ENCODE peak calls at places on chromosome 7, in six cellular contexts. X is upper lobe of left lung, B is neural progenitor cell, Q is cardiac muscle cell, T is mammary epithelial cell, Y is uterus. H is an unnamed sample. For H3K4me1, H3K36me3 and H3K9me3, the result is how much of the 10 kb centered on the place peaks cover.

GRCh38 chr7:24924375-24924774 is 55.6 kb downstream of the OSBPL3 start:
- DNase-seq in X (no peak), B (no peak), Q (no peak), T (no peak), Y (no peak), H (no peak)

GRCh38 chr7:7183061-7183832 is 903 bp downstream of the C1GALT1 start:
- DNase-seq in X (peak), B (peak), Q (peak), T (peak), Y (no peak), H (peak)

GRCh38 chr7:24284699-24285506 is 913 bp downstream of the NPY start:
- DNase-seq in X (no peak), B (peak), Q (peak), T (no peak), Y (no peak), H (no peak)

GRCh38 chr7:80635998-80636397 is 2.4 kb upstream of the CD36 start:
- DNase-seq in X (no peak), B (no peak), Q (no peak), T (no peak), Y (no peak), H (no peak)

GRCh38 chr7:76310102-76310957 is 7.9 kb downstream of the HSPB1 start:
- DNase-seq in X (no peak), B (no peak), Q (no peak), T (no peak), Y (peak), H (no peak)

GRCh38 chr7:69695998-69696657 is 97.9 kb downstream of the AUTS2 start:
- DNase-seq in X (no peak), B (no peak), Q (no peak), T (no peak), Y (no peak), H (peak)

GRCh38 chr7:142873281-142873784 is 12.2 kb downstream of the TRPV6 start:
- DNase-seq in X (no peak), B (peak), Q (no peak), T (no peak), Y (no peak), H (peak)

GRCh38 chr7:155864991-155865690 is 52.9 kb upstream of the SHH start:
- DNase-seq in X (no peak), B (no peak), Q (no peak), T (no peak), Y (no peak), H (no peak)

GRCh38 chr7:149635561-149636329 is 137.6 kb downstream of the ZNF467 start:
- DNase-seq in X (no peak), B (no peak), Q (no peak), T (peak), Y (no peak), H (peak)

GRCh38 chr7:36021367-36021766 is 131.7 kb upstream of the EEPD1 start:
- DNase-seq in X (no peak), B (peak), Q (no peak), T (no peak), Y (no peak), H (no peak)

GRCh38 chr7:37234928-37235327 is 213.7 kb downstream of the ELMO1 start:
- DNase-seq in X (no peak), B (peak), Q (peak), T (peak), Y (no peak), H (peak)

GRCh38 chr7:11009631-11010030 is 36.0 kb downstream of the PHF14 start:
- DNase-seq in X (no peak), B (no peak), Q (no peak), T (no peak), Y (no peak), H (no peak)

GRCh38 chr7:108189733-108190388 is 59.7 kb upstream of the LAMB4 start:
- DNase-seq in X (no peak), B (no peak), Q (no peak), T (no peak), Y (no peak), H (no peak)

GRCh38 chr7:128025380-128025779 is 5.9 kb downstream of the LRRC4 start:
- DNase-seq in X (no peak), B (no peak), Q (no peak), T (no peak), Y (no peak), H (no peak)

GRCh38 chr7:7996568-7996967 is 28.0 kb downstream of the GLCCI1 start:
- DNase-seq in X (no peak), B (no peak), Q (no peak), T (peak), Y (no peak), H (no peak)

GRCh38 chr7:35015346-35015859 is 21.9 kb downstream of the DPY19L1 start:
- DNase-seq in X (no peak), B (no peak), Q (no peak), T (peak), Y (no peak), H (no peak)

GRCh38 chr7:157932498-157933218 is 595.9 kb downstream of the DNAJB6 start:
- DNase-seq in X (no peak), B (no peak), Q (no peak), T (no peak), Y (no peak), H (no peak)

GRCh38 chr7:4815609-4816418 is 40.4 kb downstream of the AP5Z1 start:
- DNase-seq in X (no peak), B (no peak), Q (no peak), T (no peak), Y (no peak), H (no peak)

GRCh38 chr7:27143022-27143949 is at the start of gene HOXA5:
- DNase-seq in X (peak), B (peak), Q (no peak), T (peak), Y (peak), H (no peak)

GRCh38 chr7:25553005-25553404 is 324.7 kb upstream of the NPVF start:
- DNase-seq in X (no peak), B (no peak), Q (no peak), T (no peak), Y (no peak), H (no peak)

GRCh38 chr7:35022725-35023124 is 14.6 kb downstream of the DPY19L1 start:
- DNase-seq in X (no peak), B (no peak), Q (no peak), T (no peak), Y (no peak), H (no peak)

GRCh38 chr7:28853834-28854749 is 104.0 kb downstream of the TRIL start:
- DNase-seq in X (peak), B (peak), Q (peak), T (peak), Y (peak), H (peak)

GRCh38 chr7:46003896-46004875 is 83.1 kb upstream of the IGFBP3 start:
- DNase-seq in X (no peak), B (no peak), Q (no peak), T (peak), Y (no peak), H (no peak)

GRCh38 chr7:43248961-43249807 is 136.7 kb downstream of the HECW1 start:
- DNase-seq in X (peak), B (no peak), Q (no peak), T (no peak), Y (no peak), H (no peak)

DNA sequence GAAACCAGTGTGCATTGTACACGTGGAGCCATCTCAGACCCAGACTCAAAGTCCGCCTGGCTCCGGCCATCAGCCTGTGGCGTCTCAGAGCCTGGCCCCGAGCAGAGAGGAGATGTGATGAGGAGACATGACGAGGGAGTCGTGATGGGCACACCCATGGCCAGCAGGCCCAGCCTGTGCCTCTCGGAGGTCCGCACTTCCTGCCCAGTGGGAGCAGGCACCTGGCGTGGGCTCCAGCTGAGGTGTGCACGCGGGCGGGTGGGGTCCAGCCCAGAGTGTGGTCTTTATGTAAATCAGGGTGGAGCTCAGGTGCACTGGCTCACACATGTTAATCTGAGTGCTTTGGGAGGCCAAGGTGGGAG is 26.0 kb upstream of the GPR146 start:
- DNase-seq in X (no peak), B (no peak), Q (no peak), T (no peak), Y (no peak), H (no peak)
- H3K4me1 ChIP-seq in X (under half), B (under half), Q (under half), T (under half), Y (under half), H (under half)

GRCh38 chr7:47292832-47293309 is 289.0 kb downstream of the TNS3 start:
- DNase-seq in X (no peak), B (no peak), Q (no peak), T (no peak), Y (no peak), H (no peak)
- H3K36me3 ChIP-seq in X (half or more), B (under half), Q (under half), T (under half), Y (under half), H (half or more)

GRCh38 chr7:64515330-64515729 is 47.5 kb downstream of the ZNF680 start:
- DNase-seq in X (no peak), B (no peak), Q (no peak), T (peak), Y (no peak), H (no peak)
- H3K9me3 ChIP-seq in X (half or more), B (under half), Q (under half), T (under half), Y (under half), H (under half)

GRCh38 chr7:100799037-100799896 is 28.1 kb downstream of the EPHB4 start:
- DNase-seq in X (peak), B (peak), Q (peak), T (peak), Y (peak), H (peak)
- H3K4me1 ChIP-seq in X (under half), B (under half), Q (under half), T (under half), Y (under half), H (under half)

DNA sequence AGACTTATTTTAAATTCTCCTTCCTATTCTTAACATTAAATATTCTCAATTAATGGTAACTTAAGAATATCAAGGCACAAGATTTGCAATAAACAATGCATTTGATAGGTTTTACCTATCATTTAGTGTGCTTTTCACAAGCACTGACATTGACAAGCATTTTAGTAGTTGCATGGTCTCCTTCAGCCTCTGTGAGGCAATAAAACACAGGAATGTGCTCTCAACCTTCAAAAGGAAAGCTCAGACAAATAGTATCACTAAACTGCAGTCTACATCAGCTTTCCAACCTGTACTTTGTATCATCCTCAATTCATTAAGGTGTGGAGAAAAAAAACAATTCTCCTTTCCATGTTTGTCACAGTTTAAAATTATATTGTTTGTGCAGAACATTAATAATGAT is 51.1 kb upstream of the TSPAN13 start:
- DNase-seq in X (no peak), B (peak), Q (no peak), T (no peak), Y (no peak), H (no peak)
- H3K36me3 ChIP-seq in X (half or more), B (under half), Q (half or more), T (under half), Y (under half), H (half or more)

GRCh38 chr7:99540542-99540941 is 11.4 kb downstream of the FAM200A start:
- DNase-seq in X (no peak), B (no peak), Q (no peak), T (no peak), Y (no peak), H (no peak)

GRCh38 chr7:99539213-99539811 is 12.6 kb downstream of the FAM200A start:
- DNase-seq in X (no peak), B (no peak), Q (no peak), T (no peak), Y (no peak), H (no peak)

GRCh38 chr7:99543916-99544315 is 8.0 kb downstream of the FAM200A start:
- DNase-seq in X (no peak), B (no peak), Q (no peak), T (no peak), Y (no peak), H (no peak)

GRCh38 chr7:99541212-99541611 is 10.7 kb downstream of the FAM200A start:
- DNase-seq in X (no peak), B (no peak), Q (no peak), T (no peak), Y (no peak), H (no peak)

GRCh38 chr7:99543081-99543671 is 8.7 kb downstream of the FAM200A start:
- DNase-seq in X (no peak), B (no peak), Q (no peak), T (no peak), Y (no peak), H (no peak)
- H3K9me3 ChIP-seq in X (under half), B (under half), Q (under half), T (under half), Y (under half), H (under half)

DNA sequence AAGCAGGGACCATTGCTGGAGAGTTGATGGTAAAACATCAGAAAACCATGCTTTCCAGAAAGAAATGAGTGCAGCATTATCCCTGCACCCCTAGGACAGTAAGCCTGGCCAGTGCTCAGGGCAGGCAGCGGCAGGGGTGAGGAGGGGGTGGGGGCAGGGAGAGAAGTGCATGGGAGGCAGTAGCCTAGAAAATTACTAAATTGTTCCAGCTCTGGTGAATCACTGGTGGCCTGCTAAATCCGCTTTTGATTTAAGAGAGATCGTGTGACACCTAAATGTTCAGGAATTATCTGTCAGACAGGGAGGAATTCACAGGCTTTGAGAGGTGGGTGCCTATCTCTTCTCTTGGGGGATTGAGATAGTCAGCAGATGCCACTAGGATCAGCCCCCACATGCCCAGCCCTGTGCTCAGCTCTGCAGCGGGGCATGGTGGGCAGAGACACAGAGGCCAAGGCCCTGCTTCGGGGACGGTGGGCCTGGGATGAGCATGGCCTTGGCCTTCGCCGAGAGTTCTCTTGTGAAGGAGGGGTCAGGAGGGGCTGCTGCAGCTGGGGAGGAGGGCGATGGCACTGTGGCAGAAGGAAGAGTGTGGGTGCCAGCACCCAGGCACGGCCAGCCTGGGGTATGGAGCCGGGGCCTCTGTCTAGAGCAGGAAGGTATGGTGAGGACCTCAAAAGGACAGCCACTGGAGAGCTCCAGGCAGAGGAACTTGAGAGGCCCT is 5.0 kb upstream of the AQP1 start:
- DNase-seq in X (no peak), B (no peak), Q (no peak), T (no peak), Y (no peak), H (no peak)
- H3K4me1 ChIP-seq in X (half or more), B (under half), Q (under half), T (under half), Y (under half), H (under half)

GRCh38 chr7:44965937-44966730 is 12.7 kb downstream of the MYO1G start:
- DNase-seq in X (no peak), B (no peak), Q (no peak), T (no peak), Y (no peak), H (no peak)
- H3K36me3 ChIP-seq in X (under half), B (under half), Q (under half), T (under half), Y (under half), H (under half)

DNA sequence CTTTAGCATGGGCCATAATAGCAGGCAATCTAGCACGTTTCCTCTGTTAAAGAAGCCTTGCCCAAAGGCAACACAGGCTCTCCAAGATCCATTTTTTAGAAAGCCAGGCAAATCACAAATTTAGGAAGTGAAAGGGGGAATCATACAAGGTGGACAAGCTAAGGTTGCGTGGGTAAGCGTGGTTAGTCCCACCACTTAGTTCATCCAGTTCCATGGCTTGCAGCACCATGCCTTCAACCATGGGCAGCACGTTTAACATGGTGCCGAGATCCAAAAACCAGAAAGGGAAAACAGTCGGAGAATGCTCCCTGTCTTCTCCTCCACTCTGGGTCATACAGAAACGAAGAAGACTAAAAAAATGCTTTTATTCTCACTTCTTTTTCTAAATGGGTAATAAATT is 234.4 kb upstream of the IMMP2L start:
- DNase-seq in X (no peak), B (no peak), Q (no peak), T (peak), Y (no peak), H (peak)
- H3K9me3 ChIP-seq in X (under half), B (under half), Q (under half), T (under half), Y (under half), H (under half)

H was measured in HAP-1.